ENCODE peak calls at places on chromosome 12, in four cellular contexts. One of them, this sample, is unnamed.

GRCh38 chr12:4107436-4107878 is 166.1 kb upstream of the CCND2 start:
- DNase-seq in Jurkat, Clone E6-1: peak
- DNase-seq in mesenchymal stem cell: peak
- DNase-seq in activated CD8-positive, alpha-beta T cell treated with anti-CD3 and anti-CD28 coated beads for 36 hours: peak
- DNase-seq in this sample: peak

GRCh38 chr12:124191024-124191359 is 103.9 kb upstream of the RFLNA start:
- DNase-seq in Jurkat, Clone E6-1: peak
- DNase-seq in activated CD8-positive, alpha-beta T cell treated with anti-CD3 and anti-CD28 coated beads for 36 hours: peak
- DNase-seq in mesenchymal stem cell: peak
- DNase-seq in this sample: no peak

GRCh38 chr12:62021808-62022207 is 238.4 kb upstream of the USP15 start:
- DNase-seq in Jurkat, Clone E6-1: no peak
- DNase-seq in mesenchymal stem cell: no peak
- DNase-seq in activated CD8-positive, alpha-beta T cell treated with anti-CD3 and anti-CD28 coated beads for 36 hours: no peak
- DNase-seq in this sample: no peak

GRCh38 chr12:12987421-12987820 is 12.6 kb downstream of the HEBP1 start:
- DNase-seq in Jurkat, Clone E6-1: no peak
- DNase-seq in mesenchymal stem cell: no peak
- DNase-seq in activated CD8-positive, alpha-beta T cell treated with anti-CD3 and anti-CD28 coated beads for 36 hours: no peak
- DNase-seq in this sample: no peak

GRCh38 chr12:14937014-14937413 is 1.3 kb downstream of the ERP27 start:
- DNase-seq in activated CD8-positive, alpha-beta T cell treated with anti-CD3 and anti-CD28 coated beads for 36 hours: no peak
- DNase-seq in mesenchymal stem cell: no peak
- DNase-seq in Jurkat, Clone E6-1: no peak
- DNase-seq in this sample: no peak

GRCh38 chr12:24080465-24080864 is 131.0 kb upstream of the SOX5 start:
- DNase-seq in activated CD8-positive, alpha-beta T cell treated with anti-CD3 and anti-CD28 coated beads for 36 hours: no peak
- DNase-seq in mesenchymal stem cell: no peak
- DNase-seq in Jurkat, Clone E6-1: no peak
- DNase-seq in this sample: no peak

GRCh38 chr12:6962285-6963015 is 8.0 kb downstream of the PHB2 start:
- DNase-seq in mesenchymal stem cell: no peak
- DNase-seq in activated CD8-positive, alpha-beta T cell treated with anti-CD3 and anti-CD28 coated beads for 36 hours: no peak
- DNase-seq in Jurkat, Clone E6-1: no peak
- DNase-seq in this sample: no peak

GRCh38 chr12:62882696-62883095 is 52.3 kb downstream of the PPM1H start:
- DNase-seq in activated CD8-positive, alpha-beta T cell treated with anti-CD3 and anti-CD28 coated beads for 36 hours: no peak
- DNase-seq in Jurkat, Clone E6-1: no peak
- DNase-seq in mesenchymal stem cell: no peak
- DNase-seq in this sample: no peak

GRCh38 chr12:39723831-39724230 is 104.2 kb upstream of the ABCD2 start:
- DNase-seq in activated CD8-positive, alpha-beta T cell treated with anti-CD3 and anti-CD28 coated beads for 36 hours: peak
- DNase-seq in Jurkat, Clone E6-1: no peak
- DNase-seq in mesenchymal stem cell: peak
- DNase-seq in this sample: peak

GRCh38 chr12:110022980-110023633 is 23.9 kb downstream of the ANKRD13A start:
- DNase-seq in activated CD8-positive, alpha-beta T cell treated with anti-CD3 and anti-CD28 coated beads for 36 hours: no peak
- DNase-seq in mesenchymal stem cell: no peak
- DNase-seq in Jurkat, Clone E6-1: no peak
- DNase-seq in this sample: no peak

This sample was measured in fibroblast of villous mesenchyme.